ENCODE peak calls at places on chromosome 21, in six cellular contexts. T, Z, G, R, I and J are unnamed samples.

GRCh38 chr21:44492572-44493385 is 37.5 kb downstream of the LRRC3 start:
- DNase-seq in T (no peak), Z (no peak), G (no peak), R (no peak), I (no peak), J (no peak)

GRCh38 chr21:30340714-30341573 is 3.5 kb upstream of the KRTAP27-1 start:
- DNase-seq in T (peak; percentile 36), Z (no peak), G (peak; percentile 55), R (no peak), I (peak; percentile 4), J (peak; percentile 47)

GRCh38 chr21:34701726-34702125 is 32.9 kb downstream of the CLIC6 start:
- DNase-seq in T (no peak), Z (no peak), G (no peak), R (no peak), I (peak; percentile 28), J (peak; percentile 84)

GRCh38 chr21:27365394-27365793 is 398.5 kb upstream of the ADAMTS5 start:
- DNase-seq in T (no peak), Z (no peak), G (peak; percentile 67), R (peak; percentile 20), I (peak; percentile 10), J (peak; percentile 7)

GRCh38 chr21:32559004-32559610 is 26.2 kb downstream of the TCP10L start:
- DNase-seq in T (no peak), Z (no peak), G (no peak), R (no peak), I (no peak), J (no peak)

GRCh38 chr21:34626131-34626530 is 11.2 kb upstream of the RCAN1 start:
- DNase-seq in T (no peak), Z (no peak), G (no peak), R (no peak), I (no peak), J (no peak)

GRCh38 chr21:32494946-32495703 is 82.6 kb downstream of the EVA1C start:
- DNase-seq in T (no peak), Z (no peak), G (peak; percentile 68), R (no peak), I (no peak), J (peak; percentile 81)

GRCh38 chr21:36663033-36663855 is 35.7 kb upstream of the SIM2 start:
- DNase-seq in T (no peak), Z (no peak), G (peak; percentile 43), R (no peak), I (no peak), J (peak; percentile 33)

GRCh38 chr21:32977216-32977615 is 48.5 kb upstream of the OLIG2 start:
- DNase-seq in T (no peak), Z (no peak), G (no peak), R (no peak), I (no peak), J (no peak)